ENCODE peak calls at places on chromosome X, in ten cellular contexts. S, L, E, Y, M, V, H, K, T and X are unnamed samples.

GRCh38 chrX:31547816-31548215 is 476.0 kb upstream of the FTHL17 start:
- DNase-seq in S (no peak), L (no peak), E (no peak), Y (no peak), M (no peak), V (no peak), H (no peak), K (no peak), T (no peak), X (no peak)

GRCh38 chrX:23374291-23374690 is 39.6 kb downstream of the PTCHD1 start:
- DNase-seq in S (no peak), L (no peak), E (no peak), Y (no peak), M (no peak), V (no peak), H (no peak), K (no peak), T (no peak), X (no peak)

GRCh38 chrX:2595258-2595657 is 94.5 kb upstream of the DHRSX start:
- DNase-seq in S (no peak), L (no peak), E (no peak), Y (no peak), M (no peak), V (peak; percentile 52), H (no peak), K (no peak), T (no peak), X (no peak)

GRCh38 chrX:133444952-133445831 is 29.9 kb upstream of the GPC4 start:
- DNase-seq in S (no peak), L (peak; percentile 21), E (no peak), Y (no peak), M (no peak), V (no peak), H (no peak), K (peak; percentile 10), T (peak; percentile 34), X (no peak)

GRCh38 chrX:81377329-81377728 is 175.4 kb downstream of the SH3BGRL start:
- DNase-seq in S (no peak), L (no peak), E (peak; percentile 1), Y (peak; percentile 1), M (peak; percentile 5), V (no peak), H (no peak), K (peak; percentile 1), T (peak; percentile 3), X (peak; percentile 10)

GRCh38 chrX:119694601-119695534 is 1.9 kb upstream of the SEPTIN6 start:
- DNase-seq in S (no peak), L (no peak), E (no peak), Y (no peak), M (no peak), V (no peak), H (no peak), K (no peak), T (no peak), X (no peak)

GRCh38 chrX:12881914-12882313 is 15.0 kb downstream of the TLR7 start:
- DNase-seq in S (no peak), L (no peak), E (no peak), Y (no peak), M (no peak), V (no peak), H (no peak), K (no peak), T (no peak), X (no peak)

GRCh38 chrX:114075073-114075673 is 508.7 kb upstream of the HTR2C start:
- DNase-seq in S (no peak), L (no peak), E (no peak), Y (no peak), M (no peak), V (no peak), H (no peak), K (no peak), T (no peak), X (no peak)

GRCh38 chrX:110004970-110005369 is 2.1 kb downstream of the TMEM164 start:
- DNase-seq in S (no peak), L (no peak), E (no peak), Y (no peak), M (no peak), V (no peak), H (no peak), K (no peak), T (no peak), X (no peak)

GRCh38 chrX:55160685-55161552 is 59.2 kb upstream of the PAGE5 start:
- DNase-seq in S (peak; percentile 92), L (peak; percentile 69), E (peak; percentile 59), Y (peak; percentile 65), M (peak; percentile 86), V (peak; percentile 57), H (peak; percentile 88), K (peak; percentile 55), T (peak; percentile 90), X (peak; percentile 69)
- TF ChIP-seq CTCF in S (peak; percentile 64), L (peak; percentile 65), E (peak; percentile 13), Y (peak; percentile 31), M (peak; percentile 45), V (peak; percentile 17), H (peak; percentile 33), K (peak; percentile 45), T (no peak), X (peak; percentile 58)

GRCh38 chrX:48595929-48596328 is 1.4 kb upstream of the WDR13 start:
- DNase-seq in S (no peak), L (no peak), E (no peak), Y (no peak), M (no peak), V (no peak), H (no peak), K (no peak), T (no peak), X (no peak)

GRCh38 chrX:48590203-48591103 is 6.8 kb upstream of the WDR13 start:
- DNase-seq in S (no peak), L (no peak), E (no peak), Y (no peak), M (no peak), V (no peak), H (no peak), K (no peak), T (no peak), X (no peak)

GRCh38 chrX:48597353-48598264 is at the start of gene WDR13:
- DNase-seq in S (peak; percentile 91), L (peak; percentile 71), E (peak; percentile 78), Y (peak; percentile 84), M (peak; percentile 85), V (peak; percentile 88), H (peak; percentile 91), K (peak; percentile 88), T (peak; percentile 94), X (peak; percentile 91)

GRCh38 chrX:48589482-48590162 is 7.7 kb upstream of the WDR13 start:
- DNase-seq in S (no peak), L (no peak), E (no peak), Y (no peak), M (no peak), V (no peak), H (no peak), K (no peak), T (no peak), X (no peak)

DNA sequence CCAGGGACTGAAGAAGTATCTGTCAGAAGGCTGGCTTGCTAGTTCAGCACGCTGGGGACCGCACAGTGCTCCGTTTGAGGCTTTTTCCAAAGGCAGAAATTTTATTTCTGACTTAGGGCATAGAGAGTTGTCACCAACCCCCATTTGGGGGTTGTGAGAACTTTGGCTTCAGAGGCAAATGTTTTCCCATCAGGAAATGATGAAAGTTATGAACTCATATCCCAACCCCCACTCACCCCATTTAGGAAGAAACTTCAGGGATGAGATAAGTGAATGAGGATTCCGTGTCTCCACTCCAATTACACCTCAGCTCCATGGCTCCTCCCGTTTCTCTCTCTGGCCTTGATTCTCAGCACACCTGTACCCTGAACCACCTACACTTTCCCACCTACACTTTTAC is 4.3 kb upstream of the WDR13 start:
- DNase-seq in S (no peak), L (no peak), E (no peak), Y (no peak), M (no peak), V (no peak), H (no peak), K (no peak), T (no peak), X (no peak)
- TF ChIP-seq CTCF in S (no peak), L (no peak), E (no peak), Y (no peak), M (no peak), V (no peak), H (no peak), K (no peak), T (no peak), X (no peak)

GRCh38 chrX:41802958-41803357 is 79.0 kb downstream of the GPR82 start:
- DNase-seq in S (no peak), L (no peak), E (no peak), Y (no peak), M (no peak), V (no peak), H (no peak), K (no peak), T (peak; percentile 1), X (no peak)
- TF ChIP-seq CTCF in S (no peak), L (no peak), E (no peak), Y (no peak), M (no peak), V (no peak), H (no peak), K (no peak), T (no peak), X (no peak)

GRCh38 chrX:135688137-135688536 is 25.3 kb upstream of the CT45A1 start:
- DNase-seq in S (no peak), L (no peak), E (no peak), Y (no peak), M (no peak), V (no peak), H (no peak), K (no peak), T (no peak), X (no peak)
- TF ChIP-seq CTCF in S (no peak), L (peak; percentile 11), E (peak; percentile 7), Y (no peak), M (no peak), V (no peak), H (no peak), K (peak; percentile 15), T (peak; percentile 15), X (peak; percentile 24)

DNA sequence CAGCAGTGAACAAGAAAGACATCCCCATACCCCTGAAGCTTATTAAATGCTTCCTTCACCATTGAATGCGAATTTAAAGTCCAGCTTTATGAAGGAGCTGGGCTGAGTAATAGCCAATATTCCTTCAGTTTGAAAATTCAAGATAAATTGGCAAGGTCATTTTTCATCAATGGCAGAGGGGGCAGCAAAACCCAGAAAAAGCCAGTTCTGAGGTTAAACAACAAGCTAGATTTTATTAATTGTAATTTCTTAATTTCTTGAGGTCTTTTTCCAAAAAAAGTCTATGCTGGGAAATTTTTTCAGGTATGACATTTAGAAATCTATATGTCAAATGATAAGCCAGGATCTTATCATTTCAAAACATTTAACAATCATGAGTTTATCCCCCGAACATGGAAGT is 808.9 kb downstream of the RPA4 start:
- DNase-seq in S (no peak), L (no peak), E (no peak), Y (no peak), M (no peak), V (no peak), H (no peak), K (no peak), T (no peak), X (no peak)
- TF ChIP-seq CTCF in S (no peak), L (no peak), E (no peak), Y (no peak), M (no peak), V (no peak), H (no peak), K (no peak), T (no peak), X (no peak)